ENCODE peak calls at places on chromosomes 5 and 9, in seven cellular contexts. G is endothelial cell, K is left cardiac atrium, L is RPMI7951, V is NCI-H460, W is Karpas-422, H is HTR-8/SVneo. J is an unnamed sample.

GRCh38 chr5:132498686-132499271 is 8.2 kb upstream of the IRF1 start:
- DNase-seq in V (no peak), L (no peak), K (no peak), G (no peak), W (no peak), H (no peak), J (no peak)

GRCh38 chr9:126613656-126614055 is at the start of gene LMX1B:
- DNase-seq in W (no peak), H (peak; percentile 64), L (peak; percentile 30), G (no peak), K (peak; percentile 68), V (peak; percentile 57), J (peak; percentile 81)

GRCh38 chr9:129665008-129665771 is at the start of gene PRRX2:
- DNase-seq in L (no peak), K (peak; percentile 64), G (peak; percentile 51), H (peak; percentile 43), V (peak; percentile 15), W (no peak), J (peak; percentile 56)

GRCh38 chr5:136295914-136296313 is 69.4 kb downstream of the TRPC7 start:
- DNase-seq in H (no peak), V (no peak), L (no peak), G (no peak), W (no peak), K (no peak), J (no peak)

GRCh38 chr5:57539281-57539701 is 56.7 kb upstream of the ACTBL2 start:
- DNase-seq in G (no peak), V (no peak), H (no peak), W (no peak), L (peak; percentile 92), K (no peak), J (no peak)

GRCh38 chr5:169253071-169253470 is 47.9 kb downstream of the SLIT3 start:
- DNase-seq in W (no peak), L (no peak), V (no peak), H (no peak), G (no peak), K (no peak), J (no peak)

GRCh38 chr9:106954974-106955850 is 92.2 kb downstream of the ZNF462 start:
- DNase-seq in L (no peak), G (no peak), V (no peak), W (no peak), K (no peak), H (no peak), J (no peak)

GRCh38 chr9:80157561-80157983 is 585.8 kb downstream of the TLE4 start:
- DNase-seq in L (peak; percentile 14), V (no peak), H (no peak), G (no peak), W (no peak), K (no peak), J (no peak)

GRCh38 chr5:105807251-105807650 is 1863.5 kb downstream of the EFNA5 start:
- DNase-seq in V (no peak), G (no peak), W (no peak), H (no peak), L (no peak), K (no peak), J (no peak)

GRCh38 chr5:1040571-1040970 is 32.0 kb downstream of the NKD2 start:
- DNase-seq in V (no peak), K (peak; percentile 23), L (no peak), H (no peak), G (no peak), W (no peak), J (no peak)

GRCh38 chr5:149730620-149731331 is 666 bp downstream of the PPARGC1B start:
- DNase-seq in V (no peak), L (peak; percentile 43), H (peak; percentile 27), W (peak; percentile 93), G (peak; percentile 46), K (peak; percentile 64), J (peak; percentile 43)

J was measured in HuH-7.5.